ENCODE peak calls at places on chromosomes 12 and 14, in seven cellular contexts. M, U, I, R, Z, P and H are unnamed samples.

GRCh38 chr12:30748150-30748549 is 6.6 kb downstream of the CAPRIN2 start:
- DNase-seq in M (no peak), U (no peak), I (no peak), R (no peak), Z (no peak), P (peak; percentile 38), H (no peak)

GRCh38 chr12:80493466-80493865 is 49.4 kb downstream of the PTPRQ start:
- DNase-seq in M (no peak), U (no peak), I (no peak), R (no peak), Z (no peak), P (no peak), H (no peak)

GRCh38 chr12:107526555-107527180 is 158.9 kb upstream of the PWP1 start:
- DNase-seq in M (no peak), U (no peak), I (no peak), R (no peak), Z (no peak), P (no peak), H (no peak)

GRCh38 chr14:94317259-94317658 is 5.9 kb downstream of the SERPINA6 start:
- DNase-seq in M (no peak), U (no peak), I (no peak), R (peak; percentile 77), Z (no peak), P (peak; percentile 53), H (no peak)

GRCh38 chr12:76195920-76196319 is 111.4 kb upstream of the NAP1L1 start:
- DNase-seq in M (no peak), U (no peak), I (no peak), R (no peak), Z (no peak), P (no peak), H (no peak)

GRCh38 chr12:1832801-1833595 is 12.6 kb downstream of the LRTM2 start:
- DNase-seq in M (no peak), U (no peak), I (no peak), R (no peak), Z (no peak), P (no peak), H (no peak)

GRCh38 chr12:97168804-97169203 is 261.7 kb downstream of the NEDD1 start:
- DNase-seq in M (no peak), U (no peak), I (no peak), R (no peak), Z (no peak), P (no peak), H (no peak)

GRCh38 chr12:53217049-53217929 is 10.2 kb upstream of the ITGB7 start:
- DNase-seq in M (no peak), U (no peak), I (no peak), R (no peak), Z (no peak), P (peak; percentile 56), H (no peak)

GRCh38 chr14:95156765-95157194 is 549 bp downstream of the DICER1 start:
- DNase-seq in M (no peak), U (peak; percentile 53), I (no peak), R (no peak), Z (peak; percentile 25), P (peak; percentile 42), H (peak; percentile 37)

GRCh38 chr12:121568503-121568902 is 12.3 kb downstream of the KDM2B start:
- DNase-seq in M (no peak), U (no peak), I (no peak), R (no peak), Z (no peak), P (no peak), H (no peak)

GRCh38 chr14:104446611-104447010 is 133.0 kb upstream of the C14orf180 start:
- DNase-seq in M (no peak), U (peak; percentile 2), I (no peak), R (no peak), Z (no peak), P (no peak), H (no peak)

GRCh38 chr14:57987596-57988300 is 121.9 kb upstream of the SLC35F4 start:
- DNase-seq in M (no peak), U (no peak), I (no peak), R (no peak), Z (no peak), P (no peak), H (no peak)

GRCh38 chr12:111445311-111446043 is 39.8 kb downstream of the SH2B3 start:
- DNase-seq in M (no peak), U (no peak), I (no peak), R (no peak), Z (no peak), P (no peak), H (no peak)

GRCh38 chr12:31117203-31118011 is 43.7 kb downstream of the DDX11 start:
- DNase-seq in M (no peak), U (no peak), I (peak; percentile 72), R (no peak), Z (peak; percentile 51), P (peak; percentile 40), H (peak; percentile 65)

GRCh38 chr12:93135286-93136239 is 206.5 kb upstream of the EEA1 start:
- DNase-seq in M (no peak), U (no peak), I (no peak), R (no peak), Z (no peak), P (no peak), H (no peak)

GRCh38 chr12:132445884-132446471 is 44.0 kb upstream of the FBRSL1 start:
- DNase-seq in M (no peak), U (no peak), I (no peak), R (no peak), Z (peak; percentile 38), P (peak; percentile 85), H (no peak)

GRCh38 chr14:100540141-100540925 is 46.9 kb downstream of the BEGAIN start:
- DNase-seq in M (no peak), U (no peak), I (no peak), R (no peak), Z (no peak), P (peak; percentile 22), H (no peak)
- TF ChIP-seq CTCF in M (peak; percentile 45), U (no peak), I (no peak), R (peak; percentile 35), Z (no peak), P (peak; percentile 33), H (no peak)

GRCh38 chr14:77065851-77066554 is 32.1 kb upstream of the CIPC start:
- DNase-seq in M (no peak), U (no peak), I (peak; percentile 49), R (no peak), Z (no peak), P (no peak), H (no peak)

GRCh38 chr14:77069551-77069950 is 28.5 kb upstream of the CIPC start:
- DNase-seq in M (no peak), U (no peak), I (no peak), R (no peak), Z (no peak), P (no peak), H (no peak)

GRCh38 chr14:77068515-77069200 is 29.4 kb upstream of the CIPC start:
- DNase-seq in M (no peak), U (no peak), I (no peak), R (no peak), Z (no peak), P (no peak), H (no peak)

GRCh38 chr14:77066555-77067172 is 31.4 kb upstream of the CIPC start:
- DNase-seq in M (no peak), U (no peak), I (no peak), R (no peak), Z (no peak), P (peak; percentile 38), H (no peak)

DNA sequence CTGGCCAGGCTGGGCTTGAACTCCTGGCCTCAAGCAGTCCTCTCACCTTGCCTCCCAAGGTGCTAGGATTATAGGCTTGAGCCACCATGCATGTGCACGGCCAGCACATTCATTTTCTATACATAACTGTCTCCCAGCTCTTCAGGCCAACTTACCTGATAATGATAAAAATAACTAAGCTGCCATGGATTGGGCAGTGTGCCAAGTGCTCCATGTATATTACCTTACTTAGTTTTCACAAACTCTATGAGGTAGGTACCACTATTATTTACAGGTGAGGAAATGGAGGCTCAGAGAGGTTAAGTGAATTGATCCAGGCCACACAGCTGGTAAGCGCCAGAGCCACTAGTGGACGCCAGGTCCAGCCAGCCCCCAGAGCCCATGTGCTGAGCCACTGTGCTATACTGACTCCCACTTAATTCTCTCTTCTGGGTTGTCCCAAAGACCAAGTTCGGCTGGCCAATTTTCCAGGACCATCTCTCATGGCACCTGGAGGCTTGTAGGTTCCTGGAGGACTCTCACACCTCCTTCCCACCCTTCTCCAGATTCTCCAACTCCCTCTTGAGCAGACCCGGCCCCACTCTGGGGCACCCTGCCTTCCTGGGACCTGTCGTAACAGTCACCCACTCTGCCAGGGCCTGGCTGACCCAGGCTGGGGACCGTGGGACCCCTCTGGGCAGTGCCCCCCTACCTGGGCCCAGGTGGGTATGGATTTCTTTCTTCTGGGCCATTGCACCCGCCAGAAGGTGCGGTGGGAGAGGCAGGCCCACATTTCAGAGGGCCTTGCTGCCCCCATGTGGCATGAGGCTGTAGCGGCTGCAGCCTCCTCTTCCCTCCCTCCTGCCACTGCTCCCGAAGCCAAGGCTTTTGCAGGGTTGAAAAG is 30.2 kb upstream of the CIPC start:
- DNase-seq in M (no peak), U (peak; percentile 77), I (peak; percentile 81), R (no peak), Z (peak; percentile 50), P (peak; percentile 72), H (peak; percentile 77)
- TF ChIP-seq CTCF in M (peak; percentile 97), U (peak; percentile 91), I (peak; percentile 92), R (peak; percentile 90), Z (peak; percentile 76), P (peak; percentile 90), H (peak; percentile 94)

GRCh38 chr12:116662612-116663144 is 75.2 kb downstream of the SPRING1 start:
- DNase-seq in M (no peak), U (no peak), I (no peak), R (no peak), Z (no peak), P (peak; percentile 35), H (no peak)
- TF ChIP-seq CTCF in M (peak; percentile 22), U (no peak), I (no peak), R (no peak), Z (no peak), P (no peak), H (peak; percentile 3)

GRCh38 chr14:31950760-31951637 is 126.1 kb upstream of the ARHGAP5 start:
- DNase-seq in M (no peak), U (no peak), I (no peak), R (no peak), Z (no peak), P (peak; percentile 70), H (no peak)
- TF ChIP-seq CTCF in M (no peak), U (no peak), I (no peak), R (no peak), Z (no peak), P (no peak), H (no peak)